ENCODE peak calls at places on chromosomes 6 and 20, in eight cellular contexts. E, K, U, O, D, H, I and C are unnamed samples.

GRCh38 chr6:15922510-15923307 is 206.2 kb upstream of the MYLIP start:
- DNase-seq in U (no peak), I (no peak), E (no peak), D (peak; percentile 55), H (peak; percentile 23), K (peak; percentile 5), O (peak; percentile 73), C (peak; percentile 88)

GRCh38 chr6:148867851-148868250 is 121.0 kb downstream of the UST start:
- DNase-seq in E (no peak), U (no peak), O (no peak), H (no peak), I (no peak), D (no peak), K (peak; percentile 83), C (peak; percentile 53)

GRCh38 chr20:51217347-51218045 is 194.6 kb upstream of the KCNG1 start:
- DNase-seq in I (no peak), E (no peak), U (no peak), H (no peak), O (no peak), K (no peak), D (no peak), C (no peak)

GRCh38 chr6:108715832-108716231 is 132.4 kb upstream of the ARMC2 start:
- DNase-seq in O (no peak), D (no peak), H (no peak), I (no peak), K (peak; percentile 36), E (no peak), U (no peak), C (no peak)

GRCh38 chr6:153108320-153108719 is 22.8 kb downstream of the RGS17 start:
- DNase-seq in D (no peak), E (no peak), U (no peak), K (peak; percentile 64), H (no peak), I (no peak), O (peak; percentile 34), C (no peak)

GRCh38 chr20:13672657-13673056 is 33.9 kb upstream of the TASP1 start:
- DNase-seq in D (no peak), O (no peak), E (no peak), H (no peak), U (no peak), I (no peak), K (no peak), C (no peak)

GRCh38 chr6:151917531-151918329 is 110.2 kb downstream of the ESR1 start:
- DNase-seq in K (peak; percentile 29), O (no peak), U (no peak), I (no peak), H (no peak), E (no peak), D (no peak), C (no peak)

GRCh38 chr6:132764370-132764769 is 6.7 kb upstream of the VNN2 start:
- DNase-seq in O (peak; percentile 80), E (no peak), I (peak; percentile 52), U (no peak), H (peak; percentile 41), K (peak; percentile 74), D (peak; percentile 55), C (peak; percentile 96)

GRCh38 chr6:53230775-53231467 is 82.3 kb upstream of the GCM1 start:
- DNase-seq in E (no peak), D (no peak), O (no peak), K (no peak), H (no peak), U (no peak), I (no peak), C (no peak)

GRCh38 chr6:53236241-53236640 is 87.6 kb upstream of the GCM1 start:
- DNase-seq in H (no peak), O (no peak), U (no peak), K (no peak), I (no peak), E (no peak), D (no peak), C (no peak)

GRCh38 chr6:53238311-53238710 is 89.7 kb upstream of the GCM1 start:
- DNase-seq in I (no peak), E (no peak), D (no peak), K (no peak), U (no peak), H (no peak), O (no peak), C (no peak)

GRCh38 chr6:53235508-53235907 is 86.9 kb upstream of the GCM1 start:
- DNase-seq in O (no peak), U (no peak), K (no peak), E (no peak), H (no peak), I (no peak), D (no peak), C (no peak)

GRCh38 chr6:53233309-53233708 is 84.7 kb upstream of the GCM1 start:
- DNase-seq in U (no peak), E (no peak), I (no peak), O (peak; percentile 65), K (no peak), D (no peak), H (no peak), C (peak; percentile 20)
- H3K4me3 ChIP-seq in U (no peak overlapping the region), E (no peak overlapping the region), I (no peak overlapping the region), O (no peak overlapping the region), K (no peak overlapping the region), D (no peak overlapping the region), H (no peak overlapping the region), C (no peak overlapping the region)

GRCh38 chr6:52644246-52644645 is 26.7 kb upstream of the TMEM14A start:
- DNase-seq in U (no peak), K (no peak), E (no peak), D (no peak), H (no peak), I (no peak), O (no peak), C (no peak)
- H3K4me3 ChIP-seq in U (no peak overlapping the region), K (no peak overlapping the region), E (no peak overlapping the region), D (no peak overlapping the region), H (no peak overlapping the region), I (no peak overlapping the region), O (no peak overlapping the region), C (no peak overlapping the region)

GRCh38 chr6:138161434-138162103 is at the start of gene ARFGEF3:
- DNase-seq in E (peak; percentile 29), O (peak; percentile 28), K (peak; percentile 14), H (no peak), U (no peak), I (peak; percentile 82), D (peak; percentile 75), C (peak; percentile 72)
- H3K4me3 ChIP-seq in E (peak within 1 kb of the TSS; percentile 39), O (peak within 1 kb of the TSS; percentile 60), K (peak within 1 kb of the TSS; percentile 42), H (peak within 1 kb of the TSS; percentile 51), U (peak within 1 kb of the TSS; percentile 96), I (peak within 1 kb of the TSS; percentile 60), D (peak within 1 kb of the TSS; percentile 61), C (peak within 1 kb of the TSS; percentile 72)

DNA sequence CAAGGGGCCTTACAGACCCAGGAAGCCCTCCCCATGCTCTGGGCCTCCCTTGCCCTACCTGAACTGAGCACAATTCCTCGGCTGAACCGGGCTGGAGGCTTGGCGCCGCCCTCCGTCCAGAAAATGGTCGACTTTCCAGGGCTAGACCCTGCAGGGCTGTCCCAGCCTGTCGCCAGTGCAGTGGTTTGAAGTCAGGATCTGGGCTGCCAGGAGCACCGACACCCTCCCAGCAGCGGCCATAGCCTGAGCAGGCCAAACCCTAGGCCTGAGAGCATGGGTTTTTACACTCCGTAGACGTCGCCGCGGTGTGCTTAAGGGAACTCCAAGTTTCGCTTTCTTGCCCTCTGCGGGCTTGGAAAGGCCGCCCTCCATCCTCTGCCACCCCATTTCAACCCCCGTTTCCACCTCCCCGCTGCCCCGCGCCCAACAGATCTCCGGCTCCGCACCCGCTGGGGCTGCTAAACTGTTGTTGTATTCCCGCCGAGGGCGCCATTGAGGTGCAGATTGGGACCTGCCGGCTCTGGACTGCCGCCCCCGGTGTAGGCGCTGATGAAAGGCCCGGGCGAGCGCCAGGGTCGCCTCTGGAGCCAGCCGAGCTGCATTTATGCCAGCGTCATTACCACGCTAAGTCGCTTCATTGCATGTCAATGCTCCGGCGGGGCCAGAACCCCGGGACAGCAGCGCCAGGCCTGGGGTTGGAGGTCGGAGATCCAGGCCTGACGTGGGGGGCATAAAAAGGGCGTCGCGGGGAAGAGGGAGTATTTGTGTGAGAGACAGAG is 2.2 kb upstream of the TFAP2A start:
- DNase-seq in K (no peak), H (no peak), U (no peak), I (no peak), D (no peak), E (no peak), O (no peak), C (no peak)
- H3K4me3 ChIP-seq in K (no peak overlapping the region), H (no peak overlapping the region), U (no peak overlapping the region), I (peak overlapping the region; percentile 27), D (no peak overlapping the region), E (no peak overlapping the region), O (no peak overlapping the region), C (no peak overlapping the region)